ENCODE peak calls at places on chromosomes 1 and 21, in ten cellular contexts. G, M, D, X, N, A, V, B, H and C are unnamed samples.

GRCh38 chr1:242784807-242785206 is 260.3 kb upstream of the PLD5 start:
- DNase-seq in G (no peak), M (no peak), D (no peak), X (no peak), N (no peak), A (no peak), V (no peak), B (no peak), H (no peak), C (peak; percentile 37)

GRCh38 chr1:67838180-67838912 is 5.1 kb upstream of the GNG12 start:
- DNase-seq in G (no peak), M (peak; percentile 63), D (no peak), X (no peak), N (no peak), A (no peak), V (no peak), B (no peak), H (no peak), C (no peak)

GRCh38 chr1:218361298-218362065 is 16.3 kb downstream of the TGFB2 start:
- DNase-seq in G (no peak), M (peak; percentile 71), D (no peak), X (no peak), N (no peak), A (peak; percentile 66), V (no peak), B (no peak), H (no peak), C (peak; percentile 66)

GRCh38 chr21:38229260-38229877 is 27.4 kb upstream of the KCNJ15 start:
- DNase-seq in G (no peak), M (peak; percentile 37), D (no peak), X (no peak), N (no peak), A (no peak), V (no peak), B (no peak), H (peak; percentile 10), C (peak; percentile 47)

GRCh38 chr1:31238986-31239613 is 587 bp downstream of the NKAIN1 start:
- DNase-seq in G (no peak), M (no peak), D (peak; percentile 81), X (peak; percentile 39), N (no peak), A (no peak), V (peak; percentile 15), B (no peak), H (no peak), C (no peak)

GRCh38 chr1:85947223-85947622 is 209.3 kb downstream of the COL24A1 start:
- DNase-seq in G (no peak), M (no peak), D (no peak), X (no peak), N (no peak), A (no peak), V (no peak), B (no peak), H (no peak), C (no peak)

GRCh38 chr1:118948351-118948750 is 39.8 kb downstream of the TBX15 start:
- DNase-seq in G (no peak), M (peak; percentile 57), D (no peak), X (no peak), N (no peak), A (peak; percentile 13), V (no peak), B (no peak), H (no peak), C (no peak)

GRCh38 chr1:219858980-219859379 is 69.4 kb downstream of the SLC30A10 start:
- DNase-seq in G (no peak), M (no peak), D (no peak), X (no peak), N (no peak), A (no peak), V (no peak), B (no peak), H (peak; percentile 53), C (no peak)

GRCh38 chr1:153795934-153796785 is 21.0 kb downstream of the SLC27A3 start:
- DNase-seq in G (no peak), M (no peak), D (peak; percentile 42), X (no peak), N (no peak), A (no peak), V (no peak), B (no peak), H (no peak), C (no peak)

GRCh38 chr1:62716397-62716796 is 28.2 kb upstream of the DOCK7 start:
- DNase-seq in G (no peak), M (no peak), D (no peak), X (no peak), N (no peak), A (no peak), V (no peak), B (peak; percentile 65), H (no peak), C (no peak)

GRCh38 chr1:80457409-80457808 is 1343.3 kb upstream of the ADGRL2 start:
- DNase-seq in G (no peak), M (no peak), D (no peak), X (no peak), N (no peak), A (peak; percentile 1), V (no peak), B (no peak), H (no peak), C (peak; percentile 24)

GRCh38 chr1:198462365-198463025 is 78.0 kb downstream of the ATP6V1G3 start:
- DNase-seq in G (no peak), M (peak; percentile 53), D (no peak), X (no peak), N (no peak), A (peak; percentile 64), V (no peak), B (no peak), H (no peak), C (peak; percentile 54)

GRCh38 chr21:34174470-34174869 is 101.1 kb downstream of the MRPS6 start:
- DNase-seq in G (no peak), M (no peak), D (no peak), X (no peak), N (no peak), A (no peak), V (no peak), B (no peak), H (no peak), C (no peak)

GRCh38 chr1:161702250-161702649 is 4.8 kb upstream of the FCRLA start:
- DNase-seq in G (no peak), M (no peak), D (no peak), X (no peak), N (no peak), A (no peak), V (no peak), B (no peak), H (no peak), C (no peak)